ENCODE peak calls at places on chromosomes 1 and 21, in five cellular contexts. E, N, Z, X and V are unnamed samples.

GRCh38 chr1:107594541-107594940 is 370.4 kb downstream of the VAV3 start:
- DNase-seq in E (no peak), N (no peak), Z (no peak), X (no peak), V (no peak)

GRCh38 chr1:85315789-85316188 is 39.4 kb upstream of the BCL10 start:
- DNase-seq in E (no peak), N (no peak), Z (no peak), X (no peak), V (no peak)

GRCh38 chr1:68916227-68916853 is 419.5 kb upstream of the DEPDC1 start:
- DNase-seq in E (no peak), N (no peak), Z (no peak), X (no peak), V (no peak)

GRCh38 chr1:207867136-207868081 is 43.5 kb downstream of the CD34 start:
- DNase-seq in E (no peak), N (no peak), Z (no peak), X (peak), V (no peak)

GRCh38 chr1:173122958-173123852 is 72.5 kb upstream of the TNFSF18 start:
- DNase-seq in E (peak), N (no peak), Z (peak), X (peak), V (no peak)

GRCh38 chr1:244628719-244629299 is 24.1 kb upstream of the DESI2 start:
- DNase-seq in E (no peak), N (no peak), Z (no peak), X (no peak), V (no peak)

GRCh38 chr1:218501073-218501612 is 156.0 kb downstream of the TGFB2 start:
- DNase-seq in E (no peak), N (no peak), Z (no peak), X (no peak), V (no peak)

GRCh38 chr21:31444061-31444460 is 100.0 kb upstream of the TIAM1 start:
- DNase-seq in E (no peak), N (no peak), Z (no peak), X (peak), V (no peak)

GRCh38 chr1:201475121-201475520 is 6.1 kb upstream of the PHLDA3 start:
- DNase-seq in E (no peak), N (no peak), Z (no peak), X (no peak), V (no peak)

GRCh38 chr1:225509376-225509707 is 81.5 kb upstream of the LBR start:
- DNase-seq in E (no peak), N (no peak), Z (no peak), X (no peak), V (no peak)

GRCh38 chr1:161427733-161428516 is 60.2 kb upstream of the CFAP126 start:
- DNase-seq in E (peak), N (no peak), Z (peak), X (no peak), V (no peak)

GRCh38 chr1:178155478-178156255 is 61.8 kb downstream of the RASAL2 start:
- DNase-seq in E (no peak), N (no peak), Z (no peak), X (no peak), V (no peak)

GRCh38 chr1:211492511-211493132 is 660 bp upstream of the RD3 start:
- DNase-seq in E (no peak), N (no peak), Z (no peak), X (no peak), V (no peak)

GRCh38 chr1:101112051-101112770 is 86.6 kb upstream of the DPH5 start:
- DNase-seq in E (no peak), N (no peak), Z (no peak), X (peak), V (no peak)

GRCh38 chr1:217089239-217090014 is 366.2 kb upstream of the ESRRG start:
- DNase-seq in E (no peak), N (no peak), Z (peak), X (peak), V (no peak)

GRCh38 chr1:31961536-31961935 is 23.4 kb upstream of the PTP4A2 start:
- DNase-seq in E (no peak), N (no peak), Z (no peak), X (no peak), V (no peak)

GRCh38 chr1:180728472-180729106 is 96.8 kb downstream of the XPR1 start:
- DNase-seq in E (no peak), N (no peak), Z (no peak), X (no peak), V (no peak)

GRCh38 chr1:111221633-111222286 is 5.8 kb upstream of the CHI3L2 start:
- DNase-seq in E (no peak), N (no peak), Z (no peak), X (no peak), V (no peak)

GRCh38 chr21:38181101-38181500 is 75.7 kb upstream of the KCNJ15 start:
- DNase-seq in E (no peak), N (no peak), Z (no peak), X (no peak), V (no peak)

GRCh38 chr1:20154306-20154831 is 15.2 kb downstream of the PLA2G2F start:
- DNase-seq in E (no peak), N (no peak), Z (no peak), X (no peak), V (no peak)

GRCh38 chr1:30527511-30528140 is 195.8 kb downstream of the MATN1 start:
- DNase-seq in E (peak), N (no peak), Z (no peak), X (peak), V (peak)

GRCh38 chr1:111615874-111616715 is 3.5 kb upstream of the RAP1A start:
- DNase-seq in E (no peak), N (no peak), Z (no peak), X (no peak), V (no peak)

GRCh38 chr1:94142583-94142982 is 21.6 kb upstream of the ABCA4 start:
- DNase-seq in E (no peak), N (no peak), Z (no peak), X (no peak), V (no peak)

GRCh38 chr21:22258821-22259220 is 1260.6 kb downstream of the NCAM2 start:
- DNase-seq in E (no peak), N (no peak), Z (no peak), X (no peak), V (no peak)

GRCh38 chr1:53736290-53736689 is 2.7 kb downstream of the GLIS1 start:
- DNase-seq in E (no peak), N (no peak), Z (no peak), X (no peak), V (no peak)

GRCh38 chr1:161910516-161911077 is 113.1 kb downstream of the OLFML2B start:
- DNase-seq in E (no peak), N (no peak), Z (no peak), X (no peak), V (no peak)

GRCh38 chr1:115666702-115667101 is 24.9 kb downstream of the VANGL1 start:
- DNase-seq in E (no peak), N (no peak), Z (no peak), X (peak), V (no peak)

GRCh38 chr1:246613131-246613758 is 47.0 kb downstream of the CNST start:
- DNase-seq in E (no peak), N (no peak), Z (no peak), X (no peak), V (no peak)

GRCh38 chr1:150302338-150302737 is 8.7 kb downstream of the MRPS21 start:
- DNase-seq in E (peak), N (no peak), Z (no peak), X (no peak), V (no peak)

GRCh38 chr1:46689326-46689725 is 17.7 kb downstream of the TEX38 start:
- DNase-seq in E (no peak), N (no peak), Z (no peak), X (no peak), V (no peak)

GRCh38 chr1:46689897-46690296 is 18.2 kb downstream of the TEX38 start:
- DNase-seq in E (no peak), N (no peak), Z (no peak), X (no peak), V (no peak)

GRCh38 chr1:46690931-46691411 is 19.3 kb downstream of the TEX38 start:
- DNase-seq in E (no peak), N (no peak), Z (no peak), X (no peak), V (no peak)

GRCh38 chr1:46692806-46693770 is 21.4 kb downstream of the TEX38 start:
- DNase-seq in E (no peak), N (no peak), Z (no peak), X (no peak), V (no peak)

DNA sequence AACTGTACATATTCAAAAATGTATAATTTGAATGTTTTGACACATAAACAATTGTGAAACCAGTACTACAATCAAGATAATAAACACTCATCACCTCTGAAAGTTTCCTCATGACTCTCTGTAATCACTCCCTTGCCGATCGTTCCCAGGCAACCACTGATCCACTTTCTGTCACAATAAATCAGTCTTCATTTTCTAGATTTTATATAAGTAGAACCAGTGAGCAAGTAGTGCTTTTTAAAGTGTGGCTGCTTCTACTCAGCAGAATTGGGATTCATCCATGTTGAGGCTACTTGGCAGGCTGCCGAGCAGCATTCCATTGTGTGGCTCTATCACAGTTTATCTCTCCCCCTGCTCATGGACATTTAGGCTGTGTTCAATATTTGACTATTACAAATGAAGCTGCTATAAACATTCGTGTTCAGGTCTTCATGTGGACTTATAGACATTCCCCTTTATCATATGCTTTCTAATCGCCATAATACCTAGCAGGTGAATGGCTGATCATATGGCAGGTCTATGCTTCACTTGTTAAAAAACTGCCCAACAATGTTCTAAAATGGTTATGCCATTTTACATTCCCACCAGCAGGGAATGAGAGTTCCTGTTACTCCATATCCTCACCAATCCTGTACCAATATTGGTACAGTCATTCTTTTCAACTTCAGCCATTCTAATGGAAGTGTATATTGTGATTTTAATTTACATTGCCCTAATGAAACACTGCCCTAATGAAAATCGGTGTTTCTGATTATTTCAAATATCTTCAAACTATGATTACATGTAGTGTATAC is 20.5 kb downstream of the TEX38 start:
- DNase-seq in E (no peak), N (no peak), Z (no peak), X (no peak), V (no peak)
- TF ChIP-seq CTCF in E (no peak), N (no peak), Z (peak), X (peak), V (peak)

GRCh38 chr1:234256359-234256758 is 116.9 kb upstream of the COA6 start:
- DNase-seq in E (peak), N (no peak), Z (no peak), X (no peak), V (no peak)
- TF ChIP-seq CTCF in E (no peak), N (no peak), Z (no peak), X (no peak), V (no peak)

GRCh38 chr1:66929999-66930822 is 5.4 kb downstream of the MIER1 start:
- DNase-seq in E (peak), N (peak), Z (peak), X (peak), V (peak)
- TF ChIP-seq CTCF in E (peak), N (no peak), Z (peak), X (peak), V (peak)

DNA sequence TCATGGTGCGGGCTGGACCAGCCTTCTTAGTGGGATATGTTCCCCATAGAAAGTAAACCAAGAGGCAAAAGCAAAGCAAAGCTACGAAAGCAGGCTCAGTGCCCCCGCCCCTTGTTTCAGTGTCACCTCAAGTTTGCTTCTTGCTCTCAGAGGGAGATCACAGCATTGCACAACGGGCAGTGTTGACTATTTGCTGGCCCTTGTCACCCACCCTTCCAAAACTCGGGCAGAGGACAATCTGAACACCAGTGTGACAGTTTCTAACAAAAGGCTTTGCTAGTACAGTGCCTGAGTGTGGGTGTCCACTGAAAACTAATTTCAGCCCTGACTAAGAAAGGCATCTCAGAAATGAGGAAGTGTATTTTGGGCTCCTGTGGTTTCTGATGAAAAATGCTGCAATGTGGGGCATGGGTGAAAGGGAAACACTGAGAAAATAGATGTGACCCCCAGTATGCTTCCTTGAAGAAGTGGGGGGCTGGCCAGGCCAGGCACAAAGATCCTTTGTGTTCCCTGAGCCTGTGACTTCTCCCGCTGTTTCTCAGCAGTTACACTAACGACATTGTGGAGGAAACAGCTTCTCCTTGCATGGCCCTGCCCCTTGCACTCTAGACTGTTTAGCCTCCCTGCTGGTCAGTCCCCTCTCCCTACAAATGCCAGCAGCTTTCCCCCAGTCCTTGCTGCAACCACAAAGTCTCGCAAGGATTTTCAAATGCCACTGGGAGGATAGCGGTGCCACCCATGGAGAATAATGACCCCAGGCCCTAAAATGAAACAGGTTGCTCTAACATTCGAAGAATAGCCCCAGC is 33.3 kb upstream of the KCNE1 start:
- DNase-seq in E (no peak), N (no peak), Z (no peak), X (no peak), V (no peak)
- TF ChIP-seq CTCF in E (no peak), N (no peak), Z (no peak), X (no peak), V (no peak)

DNA sequence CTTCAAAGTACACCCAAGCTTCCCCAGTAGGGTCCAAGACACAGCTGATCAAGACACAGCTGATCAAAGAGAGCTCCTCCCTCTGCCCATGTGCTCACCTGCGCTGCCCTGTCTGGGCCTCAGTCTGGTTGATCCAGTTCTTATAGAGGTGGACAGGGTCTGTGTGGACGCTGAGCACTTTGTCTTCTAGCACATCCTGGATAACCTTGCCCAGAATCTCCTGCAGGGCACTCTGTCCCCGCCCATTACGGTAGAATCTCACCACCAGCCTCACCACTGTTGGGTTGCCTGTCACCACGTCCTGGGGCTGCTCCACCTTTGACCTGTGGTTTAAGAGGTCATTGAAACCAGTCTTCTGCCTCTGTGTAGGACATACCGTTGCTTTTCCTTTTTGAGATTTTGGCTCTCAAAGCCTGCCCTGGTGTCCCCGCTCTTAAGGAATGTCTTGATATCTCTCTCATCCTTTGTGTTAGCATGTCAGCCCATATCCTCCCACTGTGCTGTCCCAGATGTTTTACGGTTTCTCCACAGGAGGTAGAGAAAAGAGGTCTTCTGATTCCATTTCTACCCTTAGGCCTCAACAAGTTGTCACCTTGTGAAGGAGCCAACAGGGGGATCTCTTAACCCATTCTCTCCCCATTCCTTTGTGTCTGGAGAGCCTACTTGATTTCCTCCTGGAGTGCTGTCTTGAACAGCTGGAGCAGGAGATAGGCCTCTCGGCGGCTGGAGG is 33.5 kb downstream of the IQGAP3 start:
- DNase-seq in E (no peak), N (no peak), Z (no peak), X (no peak), V (no peak)
- TF ChIP-seq CTCF in E (no peak), N (no peak), Z (no peak), X (no peak), V (no peak)

GRCh38 chr1:37875833-37876232 is 16.4 kb upstream of the MTF1 start:
- DNase-seq in E (no peak), N (no peak), Z (no peak), X (no peak), V (no peak)
- TF ChIP-seq CTCF in E (peak), N (no peak), Z (no peak), X (no peak), V (no peak)

DNA sequence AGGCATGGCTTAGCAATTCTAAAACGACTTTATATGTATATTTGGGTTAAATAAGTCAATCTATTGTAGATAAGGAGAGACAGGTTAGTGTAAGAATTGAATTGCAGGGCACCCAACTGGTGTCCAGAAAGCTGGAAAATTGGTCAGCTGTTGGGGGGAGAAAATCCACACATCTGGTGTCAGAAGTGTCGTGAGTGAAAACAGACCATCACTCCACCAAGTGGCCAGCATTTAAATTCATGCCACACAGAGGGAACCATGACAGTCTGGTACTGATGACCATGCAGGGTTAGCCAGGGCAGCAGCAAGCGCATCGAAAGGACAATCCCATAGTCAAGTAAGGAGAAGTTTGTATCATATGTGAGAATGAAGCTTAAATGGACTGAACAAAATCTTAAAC is 11.7 kb downstream of the LAX1 start:
- DNase-seq in E (no peak), N (no peak), Z (peak), X (no peak), V (no peak)
- TF ChIP-seq CTCF in E (peak), N (no peak), Z (no peak), X (peak), V (no peak)

GRCh38 chr1:92443893-92444292 is 42.8 kb downstream of the GFI1 start:
- DNase-seq in E (no peak), N (no peak), Z (no peak), X (no peak), V (no peak)
- TF ChIP-seq CTCF in E (no peak), N (no peak), Z (no peak), X (no peak), V (no peak)